ENCODE peak calls at places on chromosomes 4 and X, in six cellular contexts. D, V, T, L, X and F are unnamed samples.

GRCh38 chrX:20265221-20265725 is 1.4 kb downstream of the RPS6KA3 start:
- DNase-seq in T (peak; percentile 31), X (peak; percentile 80), L (peak; percentile 31), D (peak; percentile 52), V (peak; percentile 40), F (peak; percentile 48)

GRCh38 chrX:48893556-48894348 is 3.8 kb downstream of the TIMM17B start:
- DNase-seq in L (no peak), T (no peak), D (no peak), X (no peak), V (no peak), F (no peak)

GRCh38 chrX:23797371-23798128 is 14.6 kb downstream of the SAT1 start:
- DNase-seq in V (no peak), X (peak; percentile 16), T (no peak), L (no peak), D (peak; percentile 26), F (no peak)

GRCh38 chr4:183205682-183206081 is 106.6 kb downstream of the WWC2 start:
- DNase-seq in L (no peak), D (no peak), X (no peak), V (no peak), T (no peak), F (no peak)

GRCh38 chr4:101264993-101265815 is 82.1 kb downstream of the PPP3CA start:
- DNase-seq in X (no peak), T (no peak), V (no peak), D (no peak), L (no peak), F (no peak)

GRCh38 chrX:28675173-28675572 is 87.9 kb downstream of the IL1RAPL1 start:
- DNase-seq in D (no peak), X (no peak), V (no peak), L (no peak), T (no peak), F (no peak)

GRCh38 chr4:152348670-152349069 is 187.2 kb downstream of the FBXW7 start:
- DNase-seq in L (no peak), T (peak; percentile 10), X (no peak), V (no peak), D (peak; percentile 41), F (no peak)

GRCh38 chrX:12770440-12770839 is 20.8 kb upstream of the PRPS2 start:
- DNase-seq in D (peak; percentile 34), V (no peak), X (peak; percentile 58), L (no peak), T (peak; percentile 42), F (no peak)

GRCh38 chr4:151430737-151431457 is 21.9 kb downstream of the FHIP1A start:
- DNase-seq in D (peak; percentile 26), X (no peak), V (no peak), T (no peak), L (no peak), F (no peak)

GRCh38 chrX:97267916-97268680 is 384.4 kb downstream of the RPA4 start:
- DNase-seq in L (no peak), T (no peak), D (no peak), V (no peak), X (peak; percentile 39), F (no peak)

GRCh38 chr4:31383767-31384166 is 663.6 kb downstream of the PCDH7 start:
- DNase-seq in X (no peak), T (no peak), D (no peak), L (no peak), V (no peak), F (no peak)

GRCh38 chr4:111854494-111855087 is 290.7 kb upstream of the FAM241A start:
- DNase-seq in L (no peak), V (no peak), D (peak; percentile 57), T (peak; percentile 5), X (peak; percentile 64), F (no peak)

GRCh38 chr4:75289843-75290616 is 224.2 kb downstream of the RCHY1 start:
- DNase-seq in X (no peak), V (no peak), T (no peak), D (peak; percentile 81), L (no peak), F (no peak)

GRCh38 chr4:138680251-138680650 is 335.3 kb upstream of the NOCT start:
- DNase-seq in D (no peak), V (no peak), T (no peak), L (no peak), X (no peak), F (no peak)

GRCh38 chrX:115960440-115961084 is 210.0 kb upstream of the AGTR2 start:
- DNase-seq in D (no peak), T (no peak), X (no peak), L (no peak), V (no peak), F (no peak)

GRCh38 chrX:27575565-27575964 is 14.6 kb upstream of the DCAF8L2 start:
- DNase-seq in L (no peak), X (peak; percentile 63), D (no peak), V (no peak), T (no peak), F (no peak)

GRCh38 chr4:22999419-22999818 is 306.7 kb downstream of the GBA3 start:
- DNase-seq in T (no peak), V (no peak), X (no peak), D (peak; percentile 54), L (no peak), F (no peak)

GRCh38 chrX:150060406-150060805 is 122.1 kb upstream of the EOLA2 start:
- DNase-seq in L (no peak), D (no peak), T (no peak), V (no peak), X (peak; percentile 67), F (no peak)

GRCh38 chr4:80006935-80007744 is 65.9 kb downstream of the ANTXR2 start:
- DNase-seq in X (peak; percentile 90), V (no peak), D (no peak), T (peak; percentile 9), L (no peak), F (no peak)

GRCh38 chr4:38324861-38325451 is 339.0 kb upstream of the KLF3 start:
- DNase-seq in T (no peak), V (no peak), L (no peak), D (no peak), X (no peak), F (no peak)

GRCh38 chrX:136866337-136867095 is 14.0 kb downstream of the RBMX start:
- DNase-seq in D (peak; percentile 10), T (no peak), X (no peak), V (no peak), L (no peak), F (no peak)

GRCh38 chrX:119189115-119189514 is 47.0 kb upstream of the PGRMC1 start:
- DNase-seq in T (no peak), V (no peak), L (no peak), D (peak; percentile 16), X (no peak), F (no peak)

GRCh38 chr4:183823394-183823793 is 81.7 kb upstream of the STOX2 start:
- DNase-seq in X (peak; percentile 24), L (no peak), D (no peak), V (peak; percentile 34), T (no peak), F (no peak)

GRCh38 chr4:81919238-81919637 is 447.5 kb upstream of the RASGEF1B start:
- DNase-seq in T (peak; percentile 3), D (peak; percentile 71), L (no peak), V (no peak), X (peak; percentile 6), F (no peak)

GRCh38 chr4:88737304-88738015 is 39.8 kb upstream of the NAP1L5 start:
- DNase-seq in T (no peak), X (peak; percentile 29), L (no peak), V (no peak), D (peak; percentile 50), F (no peak)

GRCh38 chrX:77446029-77446585 is 1.1 kb upstream of the FGF16 start:
- DNase-seq in T (no peak), L (no peak), D (peak; percentile 54), X (no peak), V (peak; percentile 15), F (no peak)

GRCh38 chr4:98661356-98662054 is 3.1 kb upstream of the TSPAN5 start:
- DNase-seq in X (no peak), D (peak; percentile 48), T (no peak), V (no peak), L (no peak), F (no peak)

GRCh38 chr4:21962691-21963090 is 14.1 kb upstream of the KCNIP4 start:
- DNase-seq in T (no peak), D (no peak), X (no peak), V (no peak), L (no peak), F (no peak)

GRCh38 chr4:108834167-108834566 is 71.3 kb upstream of the ETNPPL start:
- DNase-seq in V (no peak), L (no peak), T (no peak), X (peak; percentile 40), D (no peak), F (no peak)

GRCh38 chr4:108834787-108835384 is 72.0 kb upstream of the ETNPPL start:
- DNase-seq in L (no peak), X (peak; percentile 77), D (peak; percentile 66), T (peak; percentile 16), V (no peak), F (no peak)

GRCh38 chr4:108839333-108839732 is 76.5 kb upstream of the ETNPPL start:
- DNase-seq in L (no peak), T (no peak), X (no peak), V (no peak), D (no peak), F (no peak)

GRCh38 chr4:108840426-108840975 is 77.6 kb upstream of the ETNPPL start:
- DNase-seq in L (no peak), T (no peak), V (no peak), D (no peak), X (no peak), F (no peak)

DNA sequence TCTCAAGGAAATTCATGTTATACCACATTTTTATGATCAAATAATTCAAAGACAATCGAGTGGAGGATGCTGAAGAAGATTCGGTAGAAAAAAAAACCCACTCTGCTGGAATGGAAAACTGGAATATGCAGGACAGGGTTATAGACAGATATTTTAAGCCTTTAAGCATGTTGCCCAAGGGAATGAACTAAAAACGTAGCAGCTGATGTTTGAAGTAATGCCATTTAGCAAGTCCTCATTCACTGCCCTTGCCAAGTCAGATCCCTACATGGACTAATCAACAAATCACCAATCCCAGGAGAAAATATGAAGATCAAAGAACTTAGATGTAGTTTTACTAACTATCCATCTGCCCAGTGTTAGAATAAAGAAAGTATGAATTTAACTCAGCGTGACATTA is 75.6 kb upstream of the ETNPPL start:
- DNase-seq in D (no peak), T (no peak), L (no peak), X (no peak), V (no peak), F (no peak)
- TF ChIP-seq CTCF in D (no peak), T (no peak), L (no peak), X (no peak), V (no peak), F (no peak)

GRCh38 chr4:40858946-40859345 is 109.2 kb downstream of the NSUN7 start:
- DNase-seq in X (no peak), D (no peak), L (no peak), T (no peak), V (no peak), F (no peak)

GRCh38 chr4:40856836-40857362 is 107.1 kb downstream of the NSUN7 start:
- DNase-seq in X (peak; percentile 61), L (peak; percentile 26), V (peak; percentile 71), T (peak; percentile 96), D (peak; percentile 95), F (no peak)
- H3K4me3 ChIP-seq in X (peak overlapping the region; percentile 53), L (peak overlapping the region; percentile 47), V (peak overlapping the region; percentile 42), T (no peak overlapping the region), D (peak overlapping the region; percentile 64), F (peak overlapping the region; percentile 43)

GRCh38 chr4:136001791-136002190 is 1530.5 kb downstream of the PCDH18 start:
- DNase-seq in D (no peak), T (no peak), X (no peak), V (no peak), L (no peak), F (no peak)
- TF ChIP-seq CTCF in D (no peak), T (no peak), X (no peak), V (no peak), L (no peak), F (no peak)

GRCh38 chr4:17578482-17578891 is 1.5 kb downstream of the LAP3 start:
- DNase-seq in T (no peak), V (no peak), X (peak; percentile 32), L (no peak), D (no peak), F (no peak)
- H3K4me3 ChIP-seq in T (peak overlapping the region; percentile 95), V (peak overlapping the region; percentile 79), X (peak overlapping the region; percentile 85), L (peak overlapping the region; percentile 86), D (peak overlapping the region; percentile 86), F (peak overlapping the region; percentile 72)